ENCODE peak calls at places on chromosomes 13 and 19, in five cellular contexts. S, C, O, K and I are unnamed samples.

GRCh38 chr13:101258509-101258908 is 157.8 kb downstream of the NALCN start:
- DNase-seq in S (peak), C (no peak), O (no peak), K (no peak), I (peak)

GRCh38 chr19:51059715-51060114 is 5.2 kb downstream of the KLK13 start:
- DNase-seq in S (no peak), C (no peak), O (no peak), K (no peak), I (no peak)

GRCh38 chr13:113155982-113156655 is 2.3 kb upstream of the PROZ start:
- DNase-seq in S (peak), C (no peak), O (no peak), K (no peak), I (no peak)

GRCh38 chr13:45751882-45752281 is 49.8 kb downstream of the CBY2 start:
- DNase-seq in S (no peak), C (no peak), O (no peak), K (no peak), I (no peak)

GRCh38 chr13:97322740-97323342 is 100.7 kb downstream of the MBNL2 start:
- DNase-seq in S (peak), C (no peak), O (peak), K (no peak), I (no peak)

GRCh38 chr13:113489549-113490495 is 689 bp downstream of the DCUN1D2 start:
- DNase-seq in S (peak), C (no peak), O (peak), K (no peak), I (peak)

GRCh38 chr13:27336005-27336673 is 65.5 kb downstream of the RASL11A start:
- DNase-seq in S (peak), C (no peak), O (peak), K (no peak), I (no peak)

GRCh38 chr19:2385053-2385721 is 25.1 kb downstream of the TMPRSS9 start:
- DNase-seq in S (peak), C (peak), O (peak), K (no peak), I (peak)

GRCh38 chr13:29800687-29801086 is 49.7 kb downstream of the UBL3 start:
- DNase-seq in S (no peak), C (no peak), O (no peak), K (no peak), I (peak)

GRCh38 chr13:51246411-51247298 is 24.5 kb downstream of the FAM124A start:
- DNase-seq in S (no peak), C (peak), O (no peak), K (no peak), I (no peak)

GRCh38 chr19:1513492-1514294 is 874 bp upstream of the ADAMTSL5 start:
- DNase-seq in S (peak), C (peak), O (peak), K (peak), I (peak)

GRCh38 chr19:51394045-51394836 is 3.9 kb upstream of the C19orf84 start:
- DNase-seq in S (peak), C (peak), O (peak), K (peak), I (peak)

GRCh38 chr19:2041686-2042484 is 9.2 kb downstream of the MKNK2 start:
- DNase-seq in S (peak), C (peak), O (peak), K (peak), I (peak)

GRCh38 chr19:16324384-16325160 is at the start of gene KLF2:
- DNase-seq in S (peak), C (peak), O (peak), K (peak), I (peak)

GRCh38 chr19:16338470-16339360 is 14.1 kb downstream of the KLF2 start:
- DNase-seq in S (peak), C (peak), O (peak), K (peak), I (peak)

GRCh38 chr13:111915104-111915551 is 151.8 kb upstream of the SOX1 start:
- DNase-seq in S (no peak), C (no peak), O (no peak), K (no peak), I (no peak)

GRCh38 chr13:43784491-43784890 is 2.3 kb downstream of the ENOX1 start:
- DNase-seq in S (peak), C (no peak), O (no peak), K (no peak), I (no peak)

GRCh38 chr19:41987141-41987860 is 6.7 kb downstream of the ATP1A3 start:
- DNase-seq in S (no peak), C (no peak), O (no peak), K (no peak), I (no peak)

GRCh38 chr13:51997641-51998330 is 13.5 kb downstream of the ATP7B start:
- DNase-seq in S (no peak), C (peak), O (no peak), K (no peak), I (peak)

GRCh38 chr19:52227980-52228379 is 38.1 kb downstream of the PPP2R1A start:
- DNase-seq in S (no peak), C (no peak), O (no peak), K (no peak), I (no peak)

GRCh38 chr19:55099557-55100506 is 17.6 kb downstream of the PPP1R12C start:
- DNase-seq in S (no peak), C (no peak), O (no peak), K (no peak), I (peak)

GRCh38 chr13:50999641-51000040 is 90.0 kb downstream of the RNASEH2B start:
- DNase-seq in S (no peak), C (no peak), O (no peak), K (no peak), I (no peak)

GRCh38 chr19:50718255-50719118 is 1.1 kb downstream of the SHANK1 start:
- DNase-seq in S (peak), C (no peak), O (no peak), K (no peak), I (no peak)

GRCh38 chr19:7977021-7977722 is 28.3 kb downstream of the ELAVL1 start:
- DNase-seq in S (no peak), C (no peak), O (no peak), K (no peak), I (no peak)

GRCh38 chr19:49930483-49931011 is 1.2 kb upstream of the NUP62 start:
- DNase-seq in S (peak), C (no peak), O (peak), K (peak), I (peak)

GRCh38 chr13:34161829-34162544 is 344.0 kb downstream of the RFC3 start:
- DNase-seq in S (peak), C (no peak), O (peak), K (no peak), I (peak)

GRCh38 chr19:48501446-48501960 is 10.1 kb downstream of the LMTK3 start:
- DNase-seq in S (no peak), C (peak), O (no peak), K (peak), I (peak)

DNA sequence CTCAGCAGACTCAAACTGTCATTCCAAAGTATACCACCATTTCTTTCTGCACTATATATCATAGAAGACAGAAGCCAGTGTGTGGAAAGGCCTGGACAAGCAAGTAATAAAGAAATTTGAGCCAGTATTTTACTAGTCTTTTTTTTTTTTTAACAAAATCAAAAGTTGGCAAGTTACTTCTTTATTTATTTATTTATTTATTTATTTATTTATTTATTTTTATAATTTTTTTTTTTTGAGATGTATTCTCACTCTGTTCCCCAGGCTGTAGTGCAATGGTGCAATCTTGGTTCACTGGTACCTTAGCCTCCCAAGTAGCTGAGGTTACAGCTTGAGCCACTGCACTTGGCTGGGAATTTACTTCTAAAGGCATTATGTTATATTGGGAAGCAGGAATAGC is 25.3 kb downstream of the ZNF493 start:
- DNase-seq in S (no peak), C (no peak), O (no peak), K (no peak), I (no peak)
- H3K27ac ChIP-seq in S (no peak), C (no peak), O (no peak), K (no peak), I (no peak)

GRCh38 chr13:100014621-100015020 is 33.0 kb downstream of the ZIC2 start:
- DNase-seq in S (no peak), C (no peak), O (no peak), K (no peak), I (no peak)
- H3K27ac ChIP-seq in S (no peak), C (no peak), O (no peak), K (no peak), I (no peak)

DNA sequence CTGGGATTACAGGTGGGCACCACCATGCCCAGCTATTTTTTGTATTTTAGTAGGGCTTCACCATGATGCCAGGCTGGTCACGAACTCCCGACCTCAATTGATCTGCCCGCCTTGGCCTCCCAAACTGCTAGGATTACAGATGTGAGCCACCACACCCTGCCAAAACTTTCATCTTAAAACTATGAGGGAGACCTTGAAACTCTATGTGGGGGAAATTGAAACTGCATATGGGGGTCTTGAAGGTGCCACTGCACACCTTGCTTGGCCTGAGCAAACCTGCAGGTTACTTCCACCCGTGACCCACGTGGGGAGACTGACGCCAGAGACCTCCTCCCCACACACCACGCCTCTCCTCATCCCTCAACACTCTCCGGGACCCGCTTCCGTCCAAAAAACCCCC is 15.6 kb downstream of the CILP2 start:
- DNase-seq in S (no peak), C (no peak), O (no peak), K (no peak), I (no peak)
- H3K27ac ChIP-seq in S (no peak), C (no peak), O (no peak), K (no peak), I (no peak)

GRCh38 chr19:35068941-35069634 is 27.6 kb downstream of the HPN start:
- DNase-seq in S (no peak), C (no peak), O (no peak), K (no peak), I (no peak)

GRCh38 chr19:35063940-35064818 is 22.7 kb downstream of the HPN start:
- DNase-seq in S (peak), C (peak), O (peak), K (no peak), I (no peak)

GRCh38 chr19:35065574-35065973 is 24.1 kb downstream of the HPN start:
- DNase-seq in S (no peak), C (no peak), O (no peak), K (no peak), I (no peak)

GRCh38 chr19:35066121-35066520 is 24.6 kb downstream of the HPN start:
- DNase-seq in S (no peak), C (no peak), O (no peak), K (no peak), I (no peak)

GRCh38 chr19:35066691-35067563 is 25.4 kb downstream of the HPN start:
- DNase-seq in S (peak), C (peak), O (peak), K (peak), I (peak)
- H3K27ac ChIP-seq in S (no peak), C (no peak), O (no peak), K (no peak), I (peak)

GRCh38 chr13:36954542-36954941 is 34.5 kb upstream of the SMAD9 start:
- DNase-seq in S (no peak), C (no peak), O (no peak), K (no peak), I (no peak)

GRCh38 chr13:36950330-36950729 is 30.3 kb upstream of the SMAD9 start:
- DNase-seq in S (no peak), C (no peak), O (no peak), K (no peak), I (no peak)

GRCh38 chr13:36945078-36945477 is 25.0 kb upstream of the SMAD9 start:
- DNase-seq in S (no peak), C (no peak), O (no peak), K (no peak), I (no peak)

DNA sequence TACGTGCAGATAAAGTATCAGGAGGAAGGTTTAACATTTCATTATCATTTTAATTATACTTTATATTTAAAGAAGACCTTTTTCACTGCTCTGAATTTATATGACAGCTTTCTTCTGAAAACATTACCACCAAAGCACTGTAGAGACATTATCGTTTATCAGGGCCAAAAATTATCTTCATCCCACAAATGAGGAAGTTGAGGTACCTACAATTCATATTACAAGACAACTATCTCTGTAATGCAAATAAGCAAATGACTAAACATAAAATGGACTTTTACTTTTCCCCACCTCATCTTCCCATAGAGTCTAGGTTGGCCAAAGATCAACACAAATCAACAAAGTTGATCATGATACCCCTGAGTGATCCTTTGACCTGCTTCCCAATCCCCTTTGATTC is 30.9 kb upstream of the SMAD9 start:
- DNase-seq in S (no peak), C (no peak), O (no peak), K (no peak), I (no peak)
- H3K27ac ChIP-seq in S (no peak), C (no peak), O (no peak), K (no peak), I (no peak)

GRCh38 chr19:40392894-40393517 is 3.0 kb upstream of the HIPK4 start:
- DNase-seq in S (no peak), C (peak), O (no peak), K (no peak), I (no peak)
- H3K27ac ChIP-seq in S (no peak), C (no peak), O (no peak), K (no peak), I (no peak)

GRCh38 chr13:110263906-110264305 is 43.1 kb downstream of the COL4A1 start:
- DNase-seq in S (no peak), C (no peak), O (no peak), K (no peak), I (peak)

GRCh38 chr13:110262494-110262893 is 44.5 kb downstream of the COL4A1 start:
- DNase-seq in S (no peak), C (no peak), O (no peak), K (no peak), I (no peak)

GRCh38 chr13:110262082-110262436 is 44.9 kb downstream of the COL4A1 start:
- DNase-seq in S (no peak), C (no peak), O (no peak), K (no peak), I (no peak)

GRCh38 chr13:110261166-110262081 is 45.5 kb downstream of the COL4A1 start:
- DNase-seq in S (no peak), C (no peak), O (no peak), K (no peak), I (peak)

GRCh38 chr13:110262944-110263343 is 44.0 kb downstream of the COL4A1 start:
- DNase-seq in S (no peak), C (no peak), O (no peak), K (no peak), I (no peak)
- H3K27ac ChIP-seq in S (no peak), C (no peak), O (no peak), K (no peak), I (no peak)